ENCODE peak calls at places on chromosomes 1 and 21, in seven cellular contexts. One of them, this sample, is unnamed.

GRCh38 chr1:26767714-26768113 is 20.0 kb upstream of the PIGV start:
- DNase-seq in memory B cell: no peak
- DNase-seq in NCI-H1417: no peak
- DNase-seq in cardiac fibroblast: no peak
- DNase-seq in progenitor cell of endocrine pancreas: no peak
- DNase-seq in brain microvascular endothelial cell: no peak
- DNase-seq in activated CD4-positive, alpha-beta T cell treated with anti-CD3 and anti-CD28 coated beads, Interleukin-2, amount 50 U/mL, for 24 hours: no peak
- DNase-seq in this sample: no peak

GRCh38 chr1:43987159-43988022 is 4.0 kb upstream of the CCDC24 start:
- DNase-seq in NCI-H1417: no peak
- DNase-seq in brain microvascular endothelial cell: no peak
- DNase-seq in memory B cell: no peak
- DNase-seq in activated CD4-positive, alpha-beta T cell treated with anti-CD3 and anti-CD28 coated beads, Interleukin-2, amount 50 U/mL, for 24 hours: no peak
- DNase-seq in cardiac fibroblast: no peak
- DNase-seq in progenitor cell of endocrine pancreas: no peak
- DNase-seq in this sample: no peak

GRCh38 chr1:221228594-221228993 is 349.4 kb downstream of the HLX start:
- DNase-seq in progenitor cell of endocrine pancreas: no peak
- DNase-seq in NCI-H1417: peak; percentile 97
- DNase-seq in activated CD4-positive, alpha-beta T cell treated with anti-CD3 and anti-CD28 coated beads, Interleukin-2, amount 50 U/mL, for 24 hours: no peak
- DNase-seq in brain microvascular endothelial cell: no peak
- DNase-seq in cardiac fibroblast: no peak
- DNase-seq in memory B cell: no peak
- DNase-seq in this sample: no peak

GRCh38 chr1:184387871-184388670 is 1.2 kb downstream of the C1orf21 start:
- DNase-seq in brain microvascular endothelial cell: peak; percentile 71
- DNase-seq in memory B cell: no peak
- DNase-seq in NCI-H1417: peak; percentile 86
- DNase-seq in activated CD4-positive, alpha-beta T cell treated with anti-CD3 and anti-CD28 coated beads, Interleukin-2, amount 50 U/mL, for 24 hours: no peak
- DNase-seq in cardiac fibroblast: peak; percentile 66
- DNase-seq in progenitor cell of endocrine pancreas: no peak
- DNase-seq in this sample: peak; percentile 26

GRCh38 chr1:165527673-165528072 is 16.1 kb upstream of the LRRC52 start:
- DNase-seq in memory B cell: no peak
- DNase-seq in brain microvascular endothelial cell: no peak
- DNase-seq in activated CD4-positive, alpha-beta T cell treated with anti-CD3 and anti-CD28 coated beads, Interleukin-2, amount 50 U/mL, for 24 hours: no peak
- DNase-seq in cardiac fibroblast: no peak
- DNase-seq in progenitor cell of endocrine pancreas: no peak
- DNase-seq in NCI-H1417: no peak
- DNase-seq in this sample: no peak

GRCh38 chr1:58367217-58367616 is 179.3 kb downstream of the OMA1 start:
- DNase-seq in cardiac fibroblast: no peak
- DNase-seq in NCI-H1417: no peak
- DNase-seq in memory B cell: no peak
- DNase-seq in progenitor cell of endocrine pancreas: no peak
- DNase-seq in brain microvascular endothelial cell: no peak
- DNase-seq in activated CD4-positive, alpha-beta T cell treated with anti-CD3 and anti-CD28 coated beads, Interleukin-2, amount 50 U/mL, for 24 hours: no peak
- DNase-seq in this sample: no peak

GRCh38 chr1:59976194-59977074 is 49.9 kb upstream of the CYP2J2 start:
- DNase-seq in activated CD4-positive, alpha-beta T cell treated with anti-CD3 and anti-CD28 coated beads, Interleukin-2, amount 50 U/mL, for 24 hours: peak; percentile 27
- DNase-seq in memory B cell: peak; percentile 53
- DNase-seq in progenitor cell of endocrine pancreas: peak; percentile 55
- DNase-seq in brain microvascular endothelial cell: peak; percentile 64
- DNase-seq in cardiac fibroblast: peak; percentile 66
- DNase-seq in NCI-H1417: peak; percentile 71
- DNase-seq in this sample: no peak

GRCh38 chr21:25909341-25909740 is 174.6 kb downstream of the GABPA start:
- DNase-seq in cardiac fibroblast: no peak
- DNase-seq in NCI-H1417: no peak
- DNase-seq in activated CD4-positive, alpha-beta T cell treated with anti-CD3 and anti-CD28 coated beads, Interleukin-2, amount 50 U/mL, for 24 hours: no peak
- DNase-seq in memory B cell: no peak
- DNase-seq in brain microvascular endothelial cell: no peak
- DNase-seq in progenitor cell of endocrine pancreas: no peak
- DNase-seq in this sample: no peak

GRCh38 chr21:34932233-34932632 is 116.9 kb downstream of the RUNX1 start:
- DNase-seq in memory B cell: no peak
- DNase-seq in progenitor cell of endocrine pancreas: no peak
- DNase-seq in cardiac fibroblast: no peak
- DNase-seq in NCI-H1417: no peak
- DNase-seq in activated CD4-positive, alpha-beta T cell treated with anti-CD3 and anti-CD28 coated beads, Interleukin-2, amount 50 U/mL, for 24 hours: no peak
- DNase-seq in brain microvascular endothelial cell: no peak
- DNase-seq in this sample: no peak

This sample was measured in AG04450.